ENCODE peak calls at places on chromosomes 6 and 20, in ten cellular contexts. One of them, this sample, is unnamed.

GRCh38 chr20:53186630-53187029 is 214.5 kb downstream of the TSHZ2 start:
- DNase-seq in activated T-helper 9 cell treated with anti-CD3 and anti-CD28 coated beads, Interleukin-2, amount 50 U/mL, for 16 hours: no peak
- DNase-seq in CD4-positive, alpha-beta T cell: no peak
- DNase-seq in ascending aorta: no peak
- DNase-seq in left ventricle myocardium superior: no peak
- DNase-seq in stimulated activated CD8-positive, alpha-beta memory T cell treated with anti-CD3 and anti-CD28 coated beads, Interleukin-15, amount 100 ng/mL, for 1 hour: no peak
- DNase-seq in hypothalamus: no peak
- DNase-seq in activated CD4-positive, alpha-beta memory T cell treated with anti-CD3 and anti-CD28 coated beads for 36 hours: no peak
- DNase-seq in CD8-positive, alpha-beta memory T cell: no peak
- DNase-seq in stimulated activated naive B cell treated with anti-CD40 and anti-IgM and Interleukin-4, amounts not matched to agents 10 μg/mL and 1 μg/mL and 100 μg/mL, for 72 hours: no peak
- DNase-seq in this sample: no peak

GRCh38 chr6:12246900-12247299 is 43.3 kb upstream of the EDN1 start:
- DNase-seq in activated T-helper 9 cell treated with anti-CD3 and anti-CD28 coated beads, Interleukin-2, amount 50 U/mL, for 16 hours: no peak
- DNase-seq in CD4-positive, alpha-beta T cell: no peak
- DNase-seq in ascending aorta: no peak
- DNase-seq in left ventricle myocardium superior: no peak
- DNase-seq in stimulated activated CD8-positive, alpha-beta memory T cell treated with anti-CD3 and anti-CD28 coated beads, Interleukin-15, amount 100 ng/mL, for 1 hour: no peak
- DNase-seq in hypothalamus: no peak
- DNase-seq in activated CD4-positive, alpha-beta memory T cell treated with anti-CD3 and anti-CD28 coated beads for 36 hours: no peak
- DNase-seq in CD8-positive, alpha-beta memory T cell: no peak
- DNase-seq in stimulated activated naive B cell treated with anti-CD40 and anti-IgM and Interleukin-4, amounts not matched to agents 10 μg/mL and 1 μg/mL and 100 μg/mL, for 72 hours: no peak
- DNase-seq in this sample: no peak

GRCh38 chr6:43811101-43812099 is 41.4 kb downstream of the VEGFA start:
- DNase-seq in activated T-helper 9 cell treated with anti-CD3 and anti-CD28 coated beads, Interleukin-2, amount 50 U/mL, for 16 hours: no peak
- DNase-seq in CD4-positive, alpha-beta T cell: no peak
- DNase-seq in ascending aorta: no peak
- DNase-seq in left ventricle myocardium superior: no peak
- DNase-seq in stimulated activated CD8-positive, alpha-beta memory T cell treated with anti-CD3 and anti-CD28 coated beads, Interleukin-15, amount 100 ng/mL, for 1 hour: no peak
- DNase-seq in hypothalamus: no peak
- DNase-seq in activated CD4-positive, alpha-beta memory T cell treated with anti-CD3 and anti-CD28 coated beads for 36 hours: no peak
- DNase-seq in CD8-positive, alpha-beta memory T cell: no peak
- DNase-seq in stimulated activated naive B cell treated with anti-CD40 and anti-IgM and Interleukin-4, amounts not matched to agents 10 μg/mL and 1 μg/mL and 100 μg/mL, for 72 hours: no peak
- DNase-seq in this sample: no peak

GRCh38 chr20:49594143-49594928 is 26.4 kb upstream of the PTGIS start:
- DNase-seq in activated T-helper 9 cell treated with anti-CD3 and anti-CD28 coated beads, Interleukin-2, amount 50 U/mL, for 16 hours: peak
- DNase-seq in CD4-positive, alpha-beta T cell: peak
- DNase-seq in ascending aorta: no peak
- DNase-seq in left ventricle myocardium superior: peak
- DNase-seq in stimulated activated CD8-positive, alpha-beta memory T cell treated with anti-CD3 and anti-CD28 coated beads, Interleukin-15, amount 100 ng/mL, for 1 hour: no peak
- DNase-seq in hypothalamus: no peak
- DNase-seq in activated CD4-positive, alpha-beta memory T cell treated with anti-CD3 and anti-CD28 coated beads for 36 hours: peak
- DNase-seq in CD8-positive, alpha-beta memory T cell: peak
- DNase-seq in stimulated activated naive B cell treated with anti-CD40 and anti-IgM and Interleukin-4, amounts not matched to agents 10 μg/mL and 1 μg/mL and 100 μg/mL, for 72 hours: no peak
- DNase-seq in this sample: no peak

GRCh38 chr6:68008445-68008844 is 626.6 kb upstream of the ADGRB3 start:
- DNase-seq in activated T-helper 9 cell treated with anti-CD3 and anti-CD28 coated beads, Interleukin-2, amount 50 U/mL, for 16 hours: no peak
- DNase-seq in CD4-positive, alpha-beta T cell: no peak
- DNase-seq in ascending aorta: no peak
- DNase-seq in left ventricle myocardium superior: no peak
- DNase-seq in stimulated activated CD8-positive, alpha-beta memory T cell treated with anti-CD3 and anti-CD28 coated beads, Interleukin-15, amount 100 ng/mL, for 1 hour: no peak
- DNase-seq in hypothalamus: no peak
- DNase-seq in activated CD4-positive, alpha-beta memory T cell treated with anti-CD3 and anti-CD28 coated beads for 36 hours: no peak
- DNase-seq in CD8-positive, alpha-beta memory T cell: no peak
- DNase-seq in stimulated activated naive B cell treated with anti-CD40 and anti-IgM and Interleukin-4, amounts not matched to agents 10 μg/mL and 1 μg/mL and 100 μg/mL, for 72 hours: no peak
- DNase-seq in this sample: no peak

GRCh38 chr20:32780749-32781402 is 18.7 kb downstream of the DNMT3B start:
- DNase-seq in activated T-helper 9 cell treated with anti-CD3 and anti-CD28 coated beads, Interleukin-2, amount 50 U/mL, for 16 hours: no peak
- DNase-seq in CD4-positive, alpha-beta T cell: no peak
- DNase-seq in ascending aorta: no peak
- DNase-seq in left ventricle myocardium superior: no peak
- DNase-seq in stimulated activated CD8-positive, alpha-beta memory T cell treated with anti-CD3 and anti-CD28 coated beads, Interleukin-15, amount 100 ng/mL, for 1 hour: no peak
- DNase-seq in hypothalamus: peak
- DNase-seq in activated CD4-positive, alpha-beta memory T cell treated with anti-CD3 and anti-CD28 coated beads for 36 hours: no peak
- DNase-seq in CD8-positive, alpha-beta memory T cell: no peak
- DNase-seq in stimulated activated naive B cell treated with anti-CD40 and anti-IgM and Interleukin-4, amounts not matched to agents 10 μg/mL and 1 μg/mL and 100 μg/mL, for 72 hours: no peak
- DNase-seq in this sample: no peak

GRCh38 chr6:2940010-2940850 is 31.1 kb downstream of the SERPINB6 start:
- DNase-seq in activated T-helper 9 cell treated with anti-CD3 and anti-CD28 coated beads, Interleukin-2, amount 50 U/mL, for 16 hours: peak
- DNase-seq in CD4-positive, alpha-beta T cell: peak
- DNase-seq in ascending aorta: no peak
- DNase-seq in left ventricle myocardium superior: no peak
- DNase-seq in stimulated activated CD8-positive, alpha-beta memory T cell treated with anti-CD3 and anti-CD28 coated beads, Interleukin-15, amount 100 ng/mL, for 1 hour: peak
- DNase-seq in hypothalamus: no peak
- DNase-seq in activated CD4-positive, alpha-beta memory T cell treated with anti-CD3 and anti-CD28 coated beads for 36 hours: peak
- DNase-seq in CD8-positive, alpha-beta memory T cell: peak
- DNase-seq in stimulated activated naive B cell treated with anti-CD40 and anti-IgM and Interleukin-4, amounts not matched to agents 10 μg/mL and 1 μg/mL and 100 μg/mL, for 72 hours: peak
- DNase-seq in this sample: no peak

GRCh38 chr20:25273541-25274358 is 25.9 kb downstream of the PYGB start:
- DNase-seq in activated T-helper 9 cell treated with anti-CD3 and anti-CD28 coated beads, Interleukin-2, amount 50 U/mL, for 16 hours: no peak
- DNase-seq in CD4-positive, alpha-beta T cell: no peak
- DNase-seq in ascending aorta: no peak
- DNase-seq in left ventricle myocardium superior: peak
- DNase-seq in stimulated activated CD8-positive, alpha-beta memory T cell treated with anti-CD3 and anti-CD28 coated beads, Interleukin-15, amount 100 ng/mL, for 1 hour: no peak
- DNase-seq in hypothalamus: peak
- DNase-seq in activated CD4-positive, alpha-beta memory T cell treated with anti-CD3 and anti-CD28 coated beads for 36 hours: peak
- DNase-seq in CD8-positive, alpha-beta memory T cell: no peak
- DNase-seq in stimulated activated naive B cell treated with anti-CD40 and anti-IgM and Interleukin-4, amounts not matched to agents 10 μg/mL and 1 μg/mL and 100 μg/mL, for 72 hours: no peak
- DNase-seq in this sample: no peak

GRCh38 chr6:41937881-41938574 is 3.6 kb downstream of the CCND3 start:
- DNase-seq in activated T-helper 9 cell treated with anti-CD3 and anti-CD28 coated beads, Interleukin-2, amount 50 U/mL, for 16 hours: no peak
- DNase-seq in CD4-positive, alpha-beta T cell: peak
- DNase-seq in ascending aorta: no peak
- DNase-seq in left ventricle myocardium superior: peak
- DNase-seq in stimulated activated CD8-positive, alpha-beta memory T cell treated with anti-CD3 and anti-CD28 coated beads, Interleukin-15, amount 100 ng/mL, for 1 hour: no peak
- DNase-seq in hypothalamus: no peak
- DNase-seq in activated CD4-positive, alpha-beta memory T cell treated with anti-CD3 and anti-CD28 coated beads for 36 hours: peak
- DNase-seq in CD8-positive, alpha-beta memory T cell: peak
- DNase-seq in stimulated activated naive B cell treated with anti-CD40 and anti-IgM and Interleukin-4, amounts not matched to agents 10 μg/mL and 1 μg/mL and 100 μg/mL, for 72 hours: no peak
- DNase-seq in this sample: no peak

GRCh38 chr6:5981274-5982026 is 25.3 kb downstream of the NRN1 start:
- DNase-seq in activated T-helper 9 cell treated with anti-CD3 and anti-CD28 coated beads, Interleukin-2, amount 50 U/mL, for 16 hours: no peak
- DNase-seq in CD4-positive, alpha-beta T cell: no peak
- DNase-seq in ascending aorta: no peak
- DNase-seq in left ventricle myocardium superior: no peak
- DNase-seq in stimulated activated CD8-positive, alpha-beta memory T cell treated with anti-CD3 and anti-CD28 coated beads, Interleukin-15, amount 100 ng/mL, for 1 hour: no peak
- DNase-seq in hypothalamus: no peak
- DNase-seq in activated CD4-positive, alpha-beta memory T cell treated with anti-CD3 and anti-CD28 coated beads for 36 hours: no peak
- DNase-seq in CD8-positive, alpha-beta memory T cell: no peak
- DNase-seq in stimulated activated naive B cell treated with anti-CD40 and anti-IgM and Interleukin-4, amounts not matched to agents 10 μg/mL and 1 μg/mL and 100 μg/mL, for 72 hours: no peak
- DNase-seq in this sample: no peak

GRCh38 chr20:44650777-44651493 is 564 bp downstream of the ADA start:
- DNase-seq in activated T-helper 9 cell treated with anti-CD3 and anti-CD28 coated beads, Interleukin-2, amount 50 U/mL, for 16 hours: peak
- DNase-seq in CD4-positive, alpha-beta T cell: peak
- DNase-seq in ascending aorta: no peak
- DNase-seq in left ventricle myocardium superior: peak
- DNase-seq in stimulated activated CD8-positive, alpha-beta memory T cell treated with anti-CD3 and anti-CD28 coated beads, Interleukin-15, amount 100 ng/mL, for 1 hour: no peak
- DNase-seq in hypothalamus: no peak
- DNase-seq in activated CD4-positive, alpha-beta memory T cell treated with anti-CD3 and anti-CD28 coated beads for 36 hours: peak
- DNase-seq in CD8-positive, alpha-beta memory T cell: peak
- DNase-seq in stimulated activated naive B cell treated with anti-CD40 and anti-IgM and Interleukin-4, amounts not matched to agents 10 μg/mL and 1 μg/mL and 100 μg/mL, for 72 hours: no peak
- DNase-seq in this sample: no peak

GRCh38 chr6:156866181-156866862 is 89.1 kb downstream of the ARID1B start:
- DNase-seq in activated T-helper 9 cell treated with anti-CD3 and anti-CD28 coated beads, Interleukin-2, amount 50 U/mL, for 16 hours: peak
- DNase-seq in CD4-positive, alpha-beta T cell: peak
- DNase-seq in ascending aorta: no peak
- DNase-seq in left ventricle myocardium superior: no peak
- DNase-seq in stimulated activated CD8-positive, alpha-beta memory T cell treated with anti-CD3 and anti-CD28 coated beads, Interleukin-15, amount 100 ng/mL, for 1 hour: no peak
- DNase-seq in hypothalamus: no peak
- DNase-seq in activated CD4-positive, alpha-beta memory T cell treated with anti-CD3 and anti-CD28 coated beads for 36 hours: peak
- DNase-seq in CD8-positive, alpha-beta memory T cell: no peak
- DNase-seq in stimulated activated naive B cell treated with anti-CD40 and anti-IgM and Interleukin-4, amounts not matched to agents 10 μg/mL and 1 μg/mL and 100 μg/mL, for 72 hours: no peak
- DNase-seq in this sample: no peak

GRCh38 chr6:157533397-157533814 is 152.4 kb downstream of the ZDHHC14 start:
- DNase-seq in activated T-helper 9 cell treated with anti-CD3 and anti-CD28 coated beads, Interleukin-2, amount 50 U/mL, for 16 hours: no peak
- DNase-seq in CD4-positive, alpha-beta T cell: no peak
- DNase-seq in ascending aorta: no peak
- DNase-seq in left ventricle myocardium superior: no peak
- DNase-seq in stimulated activated CD8-positive, alpha-beta memory T cell treated with anti-CD3 and anti-CD28 coated beads, Interleukin-15, amount 100 ng/mL, for 1 hour: no peak
- DNase-seq in hypothalamus: no peak
- DNase-seq in activated CD4-positive, alpha-beta memory T cell treated with anti-CD3 and anti-CD28 coated beads for 36 hours: no peak
- DNase-seq in CD8-positive, alpha-beta memory T cell: no peak
- DNase-seq in stimulated activated naive B cell treated with anti-CD40 and anti-IgM and Interleukin-4, amounts not matched to agents 10 μg/mL and 1 μg/mL and 100 μg/mL, for 72 hours: no peak
- DNase-seq in this sample: no peak

GRCh38 chr20:23917024-23917725 is 37.6 kb upstream of the CST5 start:
- DNase-seq in activated T-helper 9 cell treated with anti-CD3 and anti-CD28 coated beads, Interleukin-2, amount 50 U/mL, for 16 hours: no peak
- DNase-seq in CD4-positive, alpha-beta T cell: no peak
- DNase-seq in ascending aorta: no peak
- DNase-seq in left ventricle myocardium superior: no peak
- DNase-seq in stimulated activated CD8-positive, alpha-beta memory T cell treated with anti-CD3 and anti-CD28 coated beads, Interleukin-15, amount 100 ng/mL, for 1 hour: no peak
- DNase-seq in hypothalamus: no peak
- DNase-seq in activated CD4-positive, alpha-beta memory T cell treated with anti-CD3 and anti-CD28 coated beads for 36 hours: no peak
- DNase-seq in CD8-positive, alpha-beta memory T cell: no peak
- DNase-seq in stimulated activated naive B cell treated with anti-CD40 and anti-IgM and Interleukin-4, amounts not matched to agents 10 μg/mL and 1 μg/mL and 100 μg/mL, for 72 hours: no peak
- DNase-seq in this sample: no peak

GRCh38 chr6:52839124-52840055 is 1.2 kb downstream of the GSTA5 start:
- DNase-seq in activated T-helper 9 cell treated with anti-CD3 and anti-CD28 coated beads, Interleukin-2, amount 50 U/mL, for 16 hours: peak
- DNase-seq in CD4-positive, alpha-beta T cell: peak
- DNase-seq in ascending aorta: no peak
- DNase-seq in left ventricle myocardium superior: no peak
- DNase-seq in stimulated activated CD8-positive, alpha-beta memory T cell treated with anti-CD3 and anti-CD28 coated beads, Interleukin-15, amount 100 ng/mL, for 1 hour: peak
- DNase-seq in hypothalamus: peak
- DNase-seq in activated CD4-positive, alpha-beta memory T cell treated with anti-CD3 and anti-CD28 coated beads for 36 hours: peak
- DNase-seq in CD8-positive, alpha-beta memory T cell: peak
- DNase-seq in stimulated activated naive B cell treated with anti-CD40 and anti-IgM and Interleukin-4, amounts not matched to agents 10 μg/mL and 1 μg/mL and 100 μg/mL, for 72 hours: peak
- DNase-seq in this sample: peak

GRCh38 chr20:2713285-2713684 is 20.7 kb downstream of the EBF4 start:
- DNase-seq in activated T-helper 9 cell treated with anti-CD3 and anti-CD28 coated beads, Interleukin-2, amount 50 U/mL, for 16 hours: no peak
- DNase-seq in CD4-positive, alpha-beta T cell: no peak
- DNase-seq in ascending aorta: no peak
- DNase-seq in left ventricle myocardium superior: no peak
- DNase-seq in stimulated activated CD8-positive, alpha-beta memory T cell treated with anti-CD3 and anti-CD28 coated beads, Interleukin-15, amount 100 ng/mL, for 1 hour: no peak
- DNase-seq in hypothalamus: no peak
- DNase-seq in activated CD4-positive, alpha-beta memory T cell treated with anti-CD3 and anti-CD28 coated beads for 36 hours: no peak
- DNase-seq in CD8-positive, alpha-beta memory T cell: no peak
- DNase-seq in stimulated activated naive B cell treated with anti-CD40 and anti-IgM and Interleukin-4, amounts not matched to agents 10 μg/mL and 1 μg/mL and 100 μg/mL, for 72 hours: no peak
- DNase-seq in this sample: no peak

GRCh38 chr6:152270301-152270925 is 366.7 kb downstream of the SYNE1 start:
- DNase-seq in activated T-helper 9 cell treated with anti-CD3 and anti-CD28 coated beads, Interleukin-2, amount 50 U/mL, for 16 hours: no peak
- DNase-seq in CD4-positive, alpha-beta T cell: no peak
- DNase-seq in ascending aorta: no peak
- DNase-seq in left ventricle myocardium superior: no peak
- DNase-seq in stimulated activated CD8-positive, alpha-beta memory T cell treated with anti-CD3 and anti-CD28 coated beads, Interleukin-15, amount 100 ng/mL, for 1 hour: no peak
- DNase-seq in hypothalamus: no peak
- DNase-seq in activated CD4-positive, alpha-beta memory T cell treated with anti-CD3 and anti-CD28 coated beads for 36 hours: no peak
- DNase-seq in CD8-positive, alpha-beta memory T cell: no peak
- DNase-seq in stimulated activated naive B cell treated with anti-CD40 and anti-IgM and Interleukin-4, amounts not matched to agents 10 μg/mL and 1 μg/mL and 100 μg/mL, for 72 hours: no peak
- DNase-seq in this sample: no peak

GRCh38 chr20:48407710-48408109 is 420.1 kb downstream of the PREX1 start:
- DNase-seq in activated T-helper 9 cell treated with anti-CD3 and anti-CD28 coated beads, Interleukin-2, amount 50 U/mL, for 16 hours: no peak
- DNase-seq in CD4-positive, alpha-beta T cell: no peak
- DNase-seq in ascending aorta: no peak
- DNase-seq in left ventricle myocardium superior: no peak
- DNase-seq in stimulated activated CD8-positive, alpha-beta memory T cell treated with anti-CD3 and anti-CD28 coated beads, Interleukin-15, amount 100 ng/mL, for 1 hour: no peak
- DNase-seq in hypothalamus: no peak
- DNase-seq in activated CD4-positive, alpha-beta memory T cell treated with anti-CD3 and anti-CD28 coated beads for 36 hours: no peak
- DNase-seq in CD8-positive, alpha-beta memory T cell: no peak
- DNase-seq in stimulated activated naive B cell treated with anti-CD40 and anti-IgM and Interleukin-4, amounts not matched to agents 10 μg/mL and 1 μg/mL and 100 μg/mL, for 72 hours: no peak
- DNase-seq in this sample: no peak

GRCh38 chr6:167094820-167095637 is 27.9 kb upstream of the CCR6 start:
- DNase-seq in activated T-helper 9 cell treated with anti-CD3 and anti-CD28 coated beads, Interleukin-2, amount 50 U/mL, for 16 hours: no peak
- DNase-seq in CD4-positive, alpha-beta T cell: no peak
- DNase-seq in ascending aorta: no peak
- DNase-seq in left ventricle myocardium superior: no peak
- DNase-seq in stimulated activated CD8-positive, alpha-beta memory T cell treated with anti-CD3 and anti-CD28 coated beads, Interleukin-15, amount 100 ng/mL, for 1 hour: no peak
- DNase-seq in hypothalamus: no peak
- DNase-seq in activated CD4-positive, alpha-beta memory T cell treated with anti-CD3 and anti-CD28 coated beads for 36 hours: peak
- DNase-seq in CD8-positive, alpha-beta memory T cell: peak
- DNase-seq in stimulated activated naive B cell treated with anti-CD40 and anti-IgM and Interleukin-4, amounts not matched to agents 10 μg/mL and 1 μg/mL and 100 μg/mL, for 72 hours: peak
- DNase-seq in this sample: no peak

GRCh38 chr20:61608275-61609085 is 356.4 kb downstream of the CDH4 start:
- DNase-seq in activated T-helper 9 cell treated with anti-CD3 and anti-CD28 coated beads, Interleukin-2, amount 50 U/mL, for 16 hours: no peak
- DNase-seq in CD4-positive, alpha-beta T cell: no peak
- DNase-seq in ascending aorta: no peak
- DNase-seq in left ventricle myocardium superior: peak
- DNase-seq in stimulated activated CD8-positive, alpha-beta memory T cell treated with anti-CD3 and anti-CD28 coated beads, Interleukin-15, amount 100 ng/mL, for 1 hour: no peak
- DNase-seq in hypothalamus: no peak
- DNase-seq in activated CD4-positive, alpha-beta memory T cell treated with anti-CD3 and anti-CD28 coated beads for 36 hours: peak
- DNase-seq in CD8-positive, alpha-beta memory T cell: peak
- DNase-seq in stimulated activated naive B cell treated with anti-CD40 and anti-IgM and Interleukin-4, amounts not matched to agents 10 μg/mL and 1 μg/mL and 100 μg/mL, for 72 hours: no peak
- DNase-seq in this sample: no peak

GRCh38 chr6:98054453-98054852 is 771.4 kb upstream of the MMS22L start:
- DNase-seq in activated T-helper 9 cell treated with anti-CD3 and anti-CD28 coated beads, Interleukin-2, amount 50 U/mL, for 16 hours: no peak
- DNase-seq in CD4-positive, alpha-beta T cell: no peak
- DNase-seq in ascending aorta: no peak
- DNase-seq in left ventricle myocardium superior: no peak
- DNase-seq in stimulated activated CD8-positive, alpha-beta memory T cell treated with anti-CD3 and anti-CD28 coated beads, Interleukin-15, amount 100 ng/mL, for 1 hour: no peak
- DNase-seq in hypothalamus: no peak
- DNase-seq in activated CD4-positive, alpha-beta memory T cell treated with anti-CD3 and anti-CD28 coated beads for 36 hours: no peak
- DNase-seq in CD8-positive, alpha-beta memory T cell: no peak
- DNase-seq in stimulated activated naive B cell treated with anti-CD40 and anti-IgM and Interleukin-4, amounts not matched to agents 10 μg/mL and 1 μg/mL and 100 μg/mL, for 72 hours: no peak
- DNase-seq in this sample: no peak

This sample was measured in NCI-H1048.